ENCODE peak calls at places on chromosome 3, in seven cellular contexts. K, T, Q, C, L, O and W are unnamed samples.

GRCh38 chr3:102354818-102355515 is 79.8 kb upstream of the ZPLD1 start:
- DNase-seq in C (no peak), L (no peak), T (no peak), K (no peak), O (no peak), Q (no peak), W (no peak)

GRCh38 chr3:125128861-125129501 is 73.2 kb upstream of the HEG1 start:
- DNase-seq in T (peak; percentile 59), O (no peak), Q (no peak), L (no peak), C (no peak), K (no peak), W (no peak)

GRCh38 chr3:43477600-43477999 is 144.2 kb downstream of the ANO10 start:
- DNase-seq in T (no peak), O (no peak), K (no peak), L (peak; percentile 31), C (no peak), Q (no peak), W (peak; percentile 54)

GRCh38 chr3:192772495-192772894 is 45.2 kb upstream of the FGF12 start:
- DNase-seq in T (no peak), O (peak; percentile 87), C (no peak), L (no peak), Q (no peak), K (no peak), W (no peak)

GRCh38 chr3:169809230-169809795 is 3.4 kb upstream of the LRRIQ4 start:
- DNase-seq in T (no peak), L (no peak), O (no peak), K (no peak), Q (no peak), C (no peak), W (no peak)

GRCh38 chr3:184717608-184717995 is 5.7 kb upstream of the MAGEF1 start:
- DNase-seq in O (no peak), C (no peak), L (no peak), K (peak; percentile 83), Q (no peak), T (no peak), W (no peak)

GRCh38 chr3:29346828-29347227 is 66.0 kb downstream of the RBMS3 start:
- DNase-seq in L (no peak), K (no peak), Q (no peak), T (no peak), C (no peak), O (no peak), W (no peak)

GRCh38 chr3:129626744-129627349 is 20.4 kb upstream of the PLXND1 start:
- DNase-seq in L (peak; percentile 91), O (peak; percentile 96), K (peak; percentile 90), C (peak; percentile 96), Q (peak; percentile 72), T (peak; percentile 96), W (peak; percentile 97)

GRCh38 chr3:179234244-179234643 is 16.7 kb downstream of the KCNMB3 start:
- DNase-seq in C (no peak), K (no peak), Q (no peak), T (no peak), O (no peak), L (no peak), W (no peak)

GRCh38 chr3:161038725-161039124 is 66.4 kb downstream of the B3GALNT1 start:
- DNase-seq in Q (no peak), K (no peak), T (no peak), L (no peak), O (no peak), C (no peak), W (no peak)
- H3K4me1 ChIP-seq in Q (peaks cover 34% of the 10 kb centered on the region), K (no peaks in the 10 kb centered on the region), T (no peaks in the 10 kb centered on the region), L (no peaks in the 10 kb centered on the region), O (no peaks in the 10 kb centered on the region), C (no peaks in the 10 kb centered on the region), W (no peaks in the 10 kb centered on the region)

GRCh38 chr3:60501303-60501702 is 749.9 kb downstream of the FHIT start:
- DNase-seq in K (no peak), T (no peak), L (no peak), C (no peak), O (no peak), Q (no peak), W (no peak)

DNA sequence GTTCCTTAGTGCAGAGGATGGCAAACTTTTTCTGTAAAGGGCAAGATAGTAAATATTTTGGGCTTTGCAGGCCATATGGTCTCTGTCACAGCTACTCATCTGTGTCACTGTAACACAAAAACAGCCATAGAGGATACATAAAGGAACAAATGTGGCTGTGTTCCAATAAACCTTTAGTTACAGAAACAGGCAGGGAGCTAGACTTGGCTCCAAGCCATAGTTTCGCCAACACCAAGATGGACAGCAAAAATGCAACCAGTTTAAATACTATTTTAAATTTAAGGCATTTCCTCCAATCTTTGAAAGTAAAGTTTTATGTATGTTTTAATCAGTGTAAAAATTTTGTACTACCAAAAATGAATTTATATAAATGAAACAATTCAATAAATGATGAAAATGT is 753.3 kb downstream of the FHIT start:
- DNase-seq in C (no peak), O (no peak), L (no peak), Q (no peak), K (no peak), T (no peak), W (no peak)
- H3K4me3 ChIP-seq in C (no peak overlapping the region), O (no peak overlapping the region), L (no peak overlapping the region), Q (no peak overlapping the region), K (no peak overlapping the region), T (no peak overlapping the region), W (no peak overlapping the region)

GRCh38 chr3:181454451-181455027 is 257.2 kb upstream of the SOX2 start:
- DNase-seq in Q (no peak), K (no peak), T (no peak), O (no peak), C (no peak), L (no peak), W (no peak)
- TF ChIP-seq CTCF in Q (peak; percentile 15), K (no peak), T (no peak), O (peak; percentile 64), C (no peak), L (no peak), W (no peak)

GRCh38 chr3:54324069-54324468 is 201.7 kb downstream of the CACNA2D3 start:
- DNase-seq in O (no peak), Q (no peak), L (no peak), C (no peak), K (no peak), T (no peak), W (no peak)
- H3K4me1 ChIP-seq in O (peaks cover 8% of the 10 kb centered on the region), Q (no peaks in the 10 kb centered on the region), L (no peaks in the 10 kb centered on the region), C (peaks cover 15% of the 10 kb centered on the region), K (no peaks in the 10 kb centered on the region), T (no peaks in the 10 kb centered on the region), W (no peaks in the 10 kb centered on the region)

DNA sequence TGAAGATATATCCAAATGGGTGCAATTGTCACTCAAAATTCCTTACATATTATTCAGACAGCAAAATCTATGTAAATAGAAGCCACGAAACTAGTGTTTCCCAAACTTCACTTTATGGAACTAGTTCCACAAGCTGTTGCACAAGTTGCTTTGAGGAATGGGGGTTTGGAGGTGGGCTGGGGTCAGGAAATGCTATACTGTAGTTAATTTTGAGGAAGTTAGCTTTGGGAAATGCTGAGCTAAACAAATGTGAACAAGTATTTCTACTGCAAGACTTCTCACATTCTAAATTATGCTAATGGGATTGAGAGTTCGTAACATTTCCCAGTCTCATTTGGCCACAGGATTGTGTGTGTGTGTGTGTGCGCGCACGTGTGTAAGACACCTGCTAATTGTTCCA is 28.7 kb upstream of the SAMMSON start:
- DNase-seq in L (no peak), T (no peak), C (no peak), O (no peak), K (no peak), Q (no peak), W (no peak)
- H3K4me3 ChIP-seq in L (no peak overlapping the region), T (no peak overlapping the region), C (no peak overlapping the region), O (no peak overlapping the region), K (no peak overlapping the region), Q (no peak overlapping the region), W (no peak overlapping the region)

GRCh38 chr3:139564290-139564861 is 24.8 kb upstream of the RBP1 start:
- DNase-seq in K (no peak), O (peak; percentile 83), Q (no peak), T (no peak), L (no peak), C (no peak), W (no peak)
- TF ChIP-seq CTCF in K (no peak), O (peak; percentile 74), Q (peak; percentile 34), T (no peak), L (peak; percentile 14), C (no peak), W (no peak)

GRCh38 chr3:42033741-42034140 is 57.4 kb upstream of the TRAK1 start:
- DNase-seq in Q (no peak), K (no peak), T (peak; percentile 58), C (no peak), O (no peak), L (peak; percentile 10), W (no peak)

GRCh38 chr3:42035816-42036482 is 55.2 kb upstream of the TRAK1 start:
- DNase-seq in O (no peak), Q (no peak), K (no peak), C (no peak), T (no peak), L (no peak), W (no peak)

GRCh38 chr3:42036483-42036823 is 54.7 kb upstream of the TRAK1 start:
- DNase-seq in K (no peak), Q (no peak), L (peak; percentile 70), T (peak; percentile 77), C (no peak), O (no peak), W (no peak)

GRCh38 chr3:42035007-42035406 is 56.1 kb upstream of the TRAK1 start:
- DNase-seq in C (no peak), K (no peak), O (no peak), T (no peak), Q (no peak), L (no peak), W (no peak)

GRCh38 chr3:42037318-42037945 is 53.7 kb upstream of the TRAK1 start:
- DNase-seq in Q (no peak), L (no peak), K (no peak), C (no peak), T (no peak), O (no peak), W (no peak)
- H3K4me1 ChIP-seq in Q (peaks cover 71% of the 10 kb centered on the region), L (peaks cover 9% of the 10 kb centered on the region), K (peaks cover 57% of the 10 kb centered on the region), C (peaks cover 22% of the 10 kb centered on the region), T (no peaks in the 10 kb centered on the region), O (peaks cover 19% of the 10 kb centered on the region), W (peaks cover 74% of the 10 kb centered on the region)

GRCh38 chr3:197463279-197463678 is 92.5 kb downstream of the BDH1 start:
- DNase-seq in T (no peak), O (no peak), K (no peak), Q (no peak), L (no peak), C (no peak), W (no peak)
- H3K4me3 ChIP-seq in T (no peak overlapping the region), O (no peak overlapping the region), K (no peak overlapping the region), Q (no peak overlapping the region), L (no peak overlapping the region), C (no peak overlapping the region), W (no peak overlapping the region)

GRCh38 chr3:31531465-31531991 is 1.2 kb upstream of the STT3B start:
- DNase-seq in O (no peak), C (no peak), L (no peak), T (no peak), K (no peak), Q (peak; percentile 36), W (no peak)
- TF ChIP-seq CTCF in O (peak; percentile 62), C (no peak), L (no peak), T (no peak), K (no peak), Q (peak; percentile 52), W (no peak)

DNA sequence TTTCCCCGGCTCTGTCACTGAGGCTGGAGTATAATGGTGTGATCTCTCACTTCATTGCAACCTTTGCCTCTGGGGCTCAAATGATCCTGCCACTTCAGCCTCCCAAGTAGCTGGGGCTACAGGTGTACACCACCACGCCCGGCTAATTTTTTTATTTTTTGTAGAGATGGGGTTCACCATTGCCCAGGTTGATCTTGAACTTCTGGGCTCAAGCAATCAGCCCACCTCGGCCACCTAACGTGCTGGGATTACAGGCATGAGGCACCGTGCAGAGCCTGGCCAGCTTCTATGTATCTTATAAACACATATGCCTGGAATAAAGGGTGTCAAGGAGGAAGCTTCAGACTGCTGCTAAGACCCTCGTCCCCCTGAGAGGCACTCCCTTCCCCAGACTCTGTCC is 4.2 kb downstream of the ZNF589 start:
- DNase-seq in T (peak; percentile 52), C (no peak), K (no peak), Q (no peak), O (no peak), L (no peak), W (no peak)
- H3K4me1 ChIP-seq in T (no peaks in the 10 kb centered on the region), C (peaks cover 4% of the 10 kb centered on the region), K (peaks cover 47% of the 10 kb centered on the region), Q (peaks cover 26% of the 10 kb centered on the region), O (no peaks in the 10 kb centered on the region), L (no peaks in the 10 kb centered on the region), W (no peaks in the 10 kb centered on the region)